ENCODE peak calls at places on chromosomes 7 and 10, in six cellular contexts. Y is activated CD4-positive, CD25-positive, alpha-beta regulatory T cell; H is HFFc6; J is pancreas; N is NCI-H1930; A is AG04450. M is an unnamed sample.

GRCh38 chr7:55931421-55932151 is 20.1 kb upstream of the MRPS17 start:
- DNase-seq in Y (no peak), H (no peak), J (no peak), N (no peak), A (no peak), M (no peak)

GRCh38 chr7:105519353-105519752 is 2.7 kb downstream of the PUS7 start:
- DNase-seq in Y (no peak), H (no peak), J (no peak), N (no peak), A (no peak), M (no peak)

GRCh38 chr10:94279835-94280709 is 82.7 kb downstream of the NOC3L start:
- DNase-seq in Y (peak; percentile 28), H (peak; percentile 29), J (peak; percentile 43), N (no peak), A (no peak), M (peak; percentile 25)

GRCh38 chr10:75187961-75188426 is 22.6 kb upstream of the VDAC2 start:
- DNase-seq in Y (peak; percentile 46), H (peak; percentile 57), J (peak; percentile 51), N (no peak), A (no peak), M (peak; percentile 25)

GRCh38 chr7:5704534-5704922 is 76.9 kb downstream of the RNF216 start:
- DNase-seq in Y (peak; percentile 45), H (peak; percentile 74), J (peak; percentile 72), N (peak; percentile 33), A (peak; percentile 69), M (peak; percentile 68)

GRCh38 chr10:112490543-112490942 is 43.5 kb downstream of the VTI1A start:
- DNase-seq in Y (no peak), H (no peak), J (no peak), N (peak; percentile 28), A (no peak), M (no peak)

GRCh38 chr7:113092762-113093161 is 6.1 kb upstream of the GPR85 start:
- DNase-seq in Y (no peak), H (no peak), J (no peak), N (no peak), A (no peak), M (no peak)

GRCh38 chr10:116565533-116565932 is 19.8 kb downstream of the PNLIP start:
- DNase-seq in Y (no peak), H (no peak), J (no peak), N (no peak), A (no peak), M (no peak)

GRCh38 chr7:818031-818699 is 14.1 kb upstream of the SUN1 start:
- DNase-seq in Y (no peak), H (peak; percentile 70), J (no peak), N (no peak), A (no peak), M (no peak)